ENCODE peak calls at places on chromosomes 5 and 9, in six cellular contexts. One of them, this sample, is unnamed.

GRCh38 chr5:171409164-171410136 is 10.0 kb upstream of the FGF18 start:
- DNase-seq in astrocyte of the spinal cord: no peak
- DNase-seq in lower leg skin: no peak
- DNase-seq in stomach: no peak
- DNase-seq in fibroblast of lung: no peak
- DNase-seq in heart right ventricle: no peak
- DNase-seq in this sample: no peak

GRCh38 chr5:172939045-172939444 is 20.2 kb upstream of the RPL26L1 start:
- DNase-seq in astrocyte of the spinal cord: no peak
- DNase-seq in lower leg skin: no peak
- DNase-seq in stomach: no peak
- DNase-seq in fibroblast of lung: no peak
- DNase-seq in heart right ventricle: no peak
- DNase-seq in this sample: no peak

GRCh38 chr5:157748740-157749461 is 5.4 kb downstream of the LSM11 start:
- DNase-seq in astrocyte of the spinal cord: peak; percentile 77
- DNase-seq in lower leg skin: no peak
- DNase-seq in heart right ventricle: no peak
- DNase-seq in stomach: no peak
- DNase-seq in fibroblast of lung: peak; percentile 92
- DNase-seq in this sample: no peak

GRCh38 chr9:19229725-19230355 is 653 bp upstream of the DENND4C start:
- DNase-seq in stomach: no peak
- DNase-seq in heart right ventricle: peak; percentile 52
- DNase-seq in lower leg skin: no peak
- DNase-seq in astrocyte of the spinal cord: no peak
- DNase-seq in fibroblast of lung: no peak
- DNase-seq in this sample: peak; percentile 78

GRCh38 chr9:128393971-128394370 is 22.8 kb downstream of the URM1 start:
- DNase-seq in stomach: no peak
- DNase-seq in astrocyte of the spinal cord: no peak
- DNase-seq in heart right ventricle: no peak
- DNase-seq in fibroblast of lung: no peak
- DNase-seq in lower leg skin: no peak
- DNase-seq in this sample: no peak

GRCh38 chr5:169938439-169938838 is 41.9 kb downstream of the INSYN2B start:
- DNase-seq in fibroblast of lung: no peak
- DNase-seq in lower leg skin: no peak
- DNase-seq in astrocyte of the spinal cord: no peak
- DNase-seq in stomach: no peak
- DNase-seq in heart right ventricle: no peak
- DNase-seq in this sample: no peak

GRCh38 chr5:158701406-158702177 is 398.1 kb downstream of the EBF1 start:
- DNase-seq in lower leg skin: no peak
- DNase-seq in astrocyte of the spinal cord: peak; percentile 17
- DNase-seq in stomach: no peak
- DNase-seq in heart right ventricle: no peak
- DNase-seq in fibroblast of lung: peak; percentile 63
- DNase-seq in this sample: no peak

GRCh38 chr9:121569266-121569648 is 69.6 kb upstream of the GGTA1 start:
- DNase-seq in lower leg skin: no peak
- DNase-seq in fibroblast of lung: no peak
- DNase-seq in heart right ventricle: no peak
- DNase-seq in stomach: no peak
- DNase-seq in astrocyte of the spinal cord: no peak
- DNase-seq in this sample: no peak

GRCh38 chr5:78638423-78638822 is 10.1 kb downstream of the LHFPL2 start:
- DNase-seq in heart right ventricle: peak; percentile 53
- DNase-seq in astrocyte of the spinal cord: peak; percentile 88
- DNase-seq in lower leg skin: peak; percentile 62
- DNase-seq in stomach: peak; percentile 75
- DNase-seq in fibroblast of lung: peak; percentile 97
- DNase-seq in this sample: peak; percentile 67

GRCh38 chr5:179801304-179802206 is 5.1 kb downstream of the MGAT4B start:
- DNase-seq in stomach: peak; percentile 86
- DNase-seq in fibroblast of lung: no peak
- DNase-seq in astrocyte of the spinal cord: peak; percentile 42
- DNase-seq in heart right ventricle: peak; percentile 80
- DNase-seq in lower leg skin: peak; percentile 59
- DNase-seq in this sample: peak; percentile 84

GRCh38 chr5:87276655-87277054 is 9.0 kb downstream of the RASA1 start:
- DNase-seq in heart right ventricle: no peak
- DNase-seq in fibroblast of lung: no peak
- DNase-seq in stomach: no peak
- DNase-seq in lower leg skin: no peak
- DNase-seq in astrocyte of the spinal cord: no peak
- DNase-seq in this sample: no peak

GRCh38 chr9:134556531-134557068 is 85.0 kb upstream of the COL5A1 start:
- DNase-seq in heart right ventricle: no peak
- DNase-seq in lower leg skin: no peak
- DNase-seq in stomach: no peak
- DNase-seq in fibroblast of lung: no peak
- DNase-seq in astrocyte of the spinal cord: peak; percentile 45
- DNase-seq in this sample: no peak

GRCh38 chr5:125668904-125669303 is 754.3 kb upstream of the GRAMD2B start:
- DNase-seq in stomach: no peak
- DNase-seq in heart right ventricle: no peak
- DNase-seq in astrocyte of the spinal cord: no peak
- DNase-seq in fibroblast of lung: peak; percentile 12
- DNase-seq in lower leg skin: no peak
- DNase-seq in this sample: peak; percentile 47

GRCh38 chr5:68376931-68377330 is 161.4 kb downstream of the PIK3R1 start:
- DNase-seq in lower leg skin: no peak
- DNase-seq in stomach: no peak
- DNase-seq in astrocyte of the spinal cord: no peak
- DNase-seq in fibroblast of lung: no peak
- DNase-seq in heart right ventricle: no peak
- DNase-seq in this sample: no peak

GRCh38 chr9:31030741-31031202 is 1353.7 kb upstream of the ACO1 start:
- DNase-seq in stomach: no peak
- DNase-seq in lower leg skin: no peak
- DNase-seq in heart right ventricle: no peak
- DNase-seq in astrocyte of the spinal cord: peak; percentile 60
- DNase-seq in fibroblast of lung: peak; percentile 59
- DNase-seq in this sample: no peak

GRCh38 chr5:150503977-150504620 is 3.8 kb upstream of the NDST1 start:
- DNase-seq in heart right ventricle: peak; percentile 60
- DNase-seq in lower leg skin: no peak
- DNase-seq in fibroblast of lung: peak; percentile 54
- DNase-seq in stomach: peak; percentile 86
- DNase-seq in astrocyte of the spinal cord: no peak
- DNase-seq in this sample: peak; percentile 84

GRCh38 chr9:106883626-106884190 is 20.7 kb downstream of the ZNF462 start:
- DNase-seq in fibroblast of lung: peak; percentile 66
- DNase-seq in stomach: no peak
- DNase-seq in astrocyte of the spinal cord: peak; percentile 34
- DNase-seq in heart right ventricle: no peak
- DNase-seq in lower leg skin: no peak
- DNase-seq in this sample: no peak

GRCh38 chr9:74322661-74323314 is 174.3 kb upstream of the RORB start:
- DNase-seq in stomach: no peak
- DNase-seq in lower leg skin: no peak
- DNase-seq in fibroblast of lung: no peak
- DNase-seq in heart right ventricle: no peak
- DNase-seq in astrocyte of the spinal cord: no peak
- DNase-seq in this sample: no peak

GRCh38 chr5:178602752-178603151 is 12.6 kb upstream of the COL23A1 start:
- DNase-seq in heart right ventricle: no peak
- DNase-seq in astrocyte of the spinal cord: peak; percentile 18
- DNase-seq in stomach: no peak
- DNase-seq in lower leg skin: no peak
- DNase-seq in fibroblast of lung: peak; percentile 51
- DNase-seq in this sample: no peak

GRCh38 chr9:89436963-89437625 is 60.8 kb downstream of the SEMA4D start:
- DNase-seq in fibroblast of lung: no peak
- DNase-seq in stomach: peak; percentile 84
- DNase-seq in lower leg skin: no peak
- DNase-seq in heart right ventricle: no peak
- DNase-seq in astrocyte of the spinal cord: no peak
- DNase-seq in this sample: peak; percentile 79

GRCh38 chr9:122366074-122366672 is 4.7 kb upstream of the PTGS1 start:
- DNase-seq in stomach: no peak
- DNase-seq in fibroblast of lung: no peak
- DNase-seq in heart right ventricle: no peak
- DNase-seq in lower leg skin: no peak
- DNase-seq in astrocyte of the spinal cord: no peak
- DNase-seq in this sample: no peak

GRCh38 chr9:14153310-14153720 is 160.6 kb downstream of the NFIB start:
- DNase-seq in fibroblast of lung: no peak
- DNase-seq in astrocyte of the spinal cord: no peak
- DNase-seq in lower leg skin: no peak
- DNase-seq in heart right ventricle: no peak
- DNase-seq in stomach: no peak
- DNase-seq in this sample: no peak

GRCh38 chr5:122465994-122466393 is 154.0 kb downstream of the SNCAIP start:
- DNase-seq in heart right ventricle: no peak
- DNase-seq in fibroblast of lung: no peak
- DNase-seq in stomach: no peak
- DNase-seq in astrocyte of the spinal cord: no peak
- DNase-seq in lower leg skin: no peak
- DNase-seq in this sample: no peak

GRCh38 chr5:122458278-122458872 is 146.3 kb downstream of the SNCAIP start:
- DNase-seq in lower leg skin: no peak
- DNase-seq in heart right ventricle: no peak
- DNase-seq in fibroblast of lung: no peak
- DNase-seq in stomach: no peak
- DNase-seq in astrocyte of the spinal cord: no peak
- DNase-seq in this sample: peak; percentile 24

GRCh38 chr5:122464191-122464590 is 152.2 kb downstream of the SNCAIP start:
- DNase-seq in lower leg skin: no peak
- DNase-seq in heart right ventricle: no peak
- DNase-seq in stomach: no peak
- DNase-seq in fibroblast of lung: no peak
- DNase-seq in astrocyte of the spinal cord: no peak
- DNase-seq in this sample: no peak

GRCh38 chr5:122465086-122465485 is 153.0 kb downstream of the SNCAIP start:
- DNase-seq in fibroblast of lung: no peak
- DNase-seq in heart right ventricle: no peak
- DNase-seq in stomach: no peak
- DNase-seq in astrocyte of the spinal cord: no peak
- DNase-seq in lower leg skin: no peak
- DNase-seq in this sample: no peak

GRCh38 chr5:122463221-122463620 is 151.2 kb downstream of the SNCAIP start:
- DNase-seq in astrocyte of the spinal cord: peak; percentile 57
- DNase-seq in heart right ventricle: no peak
- DNase-seq in stomach: no peak
- DNase-seq in lower leg skin: no peak
- DNase-seq in fibroblast of lung: peak; percentile 89
- DNase-seq in this sample: no peak
- H3K4me3 ChIP-seq in astrocyte of the spinal cord: no peak overlapping the region
- H3K4me3 ChIP-seq in heart right ventricle: no peak overlapping the region
- H3K4me3 ChIP-seq in stomach: no peak overlapping the region
- H3K4me3 ChIP-seq in lower leg skin: no peak overlapping the region
- H3K4me3 ChIP-seq in fibroblast of lung: no peak overlapping the region
- H3K4me3 ChIP-seq in this sample: no peak overlapping the region

DNA sequence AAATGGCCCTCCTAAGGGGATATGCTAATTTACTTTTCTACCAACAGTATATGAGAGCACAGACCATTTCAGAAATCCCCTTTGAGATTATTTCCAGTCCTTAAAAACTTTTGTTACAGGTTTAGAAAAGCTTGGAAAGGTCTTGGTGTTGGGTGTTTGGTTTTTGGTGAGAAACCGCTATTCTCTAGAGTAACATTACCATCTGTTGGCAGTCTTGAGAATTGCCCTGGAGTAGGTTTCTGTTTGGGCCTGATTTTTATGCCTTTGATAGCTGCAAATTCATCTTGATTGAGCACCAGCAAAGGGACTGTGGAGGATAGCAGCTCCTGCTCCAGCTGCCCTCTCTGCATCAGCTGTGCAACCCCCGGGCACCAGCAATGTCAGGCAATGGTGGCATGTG is 8.0 kb downstream of the NUDT2 start:
- DNase-seq in lower leg skin: no peak
- DNase-seq in fibroblast of lung: no peak
- DNase-seq in heart right ventricle: no peak
- DNase-seq in stomach: no peak
- DNase-seq in astrocyte of the spinal cord: peak; percentile 12
- DNase-seq in this sample: no peak
- TF ChIP-seq CTCF in lower leg skin: no peak
- TF ChIP-seq CTCF in fibroblast of lung: peak; percentile 27
- TF ChIP-seq CTCF in heart right ventricle: no peak
- TF ChIP-seq CTCF in stomach: no peak
- TF ChIP-seq CTCF in astrocyte of the spinal cord: peak; percentile 36
- TF ChIP-seq CTCF in this sample: no peak

GRCh38 chr9:35716236-35716635 is 15.8 kb downstream of the TLN1 start:
- DNase-seq in stomach: no peak
- DNase-seq in heart right ventricle: no peak
- DNase-seq in astrocyte of the spinal cord: no peak
- DNase-seq in fibroblast of lung: no peak
- DNase-seq in lower leg skin: no peak
- DNase-seq in this sample: no peak
- H3K4me3 ChIP-seq in stomach: no peak overlapping the region
- H3K4me3 ChIP-seq in heart right ventricle: no peak overlapping the region
- H3K4me3 ChIP-seq in astrocyte of the spinal cord: no peak overlapping the region
- H3K4me3 ChIP-seq in fibroblast of lung: no peak overlapping the region
- H3K4me3 ChIP-seq in lower leg skin: no peak overlapping the region
- H3K4me3 ChIP-seq in this sample: no peak overlapping the region

GRCh38 chr5:15993334-15993733 is 186.3 kb downstream of the MARCHF11 start:
- DNase-seq in heart right ventricle: no peak
- DNase-seq in stomach: no peak
- DNase-seq in lower leg skin: no peak
- DNase-seq in fibroblast of lung: peak; percentile 75
- DNase-seq in astrocyte of the spinal cord: peak; percentile 33
- DNase-seq in this sample: no peak
- TF ChIP-seq CTCF in heart right ventricle: no peak
- TF ChIP-seq CTCF in stomach: no peak
- TF ChIP-seq CTCF in lower leg skin: no peak
- TF ChIP-seq CTCF in fibroblast of lung: no peak
- TF ChIP-seq CTCF in astrocyte of the spinal cord: no peak
- TF ChIP-seq CTCF in this sample: no peak

DNA sequence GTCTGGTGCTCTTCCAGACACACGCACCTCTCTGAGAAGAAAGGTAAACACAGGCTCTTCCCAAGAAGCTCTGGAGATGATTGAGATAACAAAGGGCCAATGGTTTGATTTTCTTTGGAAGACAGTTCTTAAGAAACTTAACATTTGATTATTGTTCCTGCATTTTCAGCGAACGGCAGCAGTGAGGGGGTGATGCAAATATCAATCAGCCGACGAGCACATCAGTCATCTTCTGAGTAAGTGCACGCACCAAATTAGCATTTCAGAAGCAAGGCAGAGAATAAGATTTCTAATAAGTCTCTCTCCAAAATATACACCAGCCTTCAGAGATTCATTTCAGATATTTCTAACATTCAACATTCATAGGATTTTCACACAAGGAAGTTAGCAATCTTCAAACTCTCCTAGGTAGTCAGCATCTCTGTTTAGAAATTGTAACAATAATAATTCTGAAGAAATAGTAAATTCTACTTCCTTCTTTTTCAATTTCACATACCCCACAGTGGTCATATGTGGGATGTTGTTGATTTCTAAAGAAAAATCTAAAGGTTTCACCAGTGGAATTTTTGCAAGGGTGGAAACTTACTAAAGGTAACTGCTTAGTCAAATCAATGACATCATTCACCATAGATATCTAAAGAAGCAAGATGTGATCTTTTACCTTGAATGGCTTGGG is 250.3 kb downstream of the SEC61B start:
- DNase-seq in heart right ventricle: no peak
- DNase-seq in fibroblast of lung: no peak
- DNase-seq in astrocyte of the spinal cord: no peak
- DNase-seq in stomach: no peak
- DNase-seq in lower leg skin: no peak
- DNase-seq in this sample: no peak
- H3K4me3 ChIP-seq in heart right ventricle: no peak overlapping the region
- H3K4me3 ChIP-seq in fibroblast of lung: no peak overlapping the region
- H3K4me3 ChIP-seq in astrocyte of the spinal cord: no peak overlapping the region
- H3K4me3 ChIP-seq in stomach: no peak overlapping the region
- H3K4me3 ChIP-seq in lower leg skin: no peak overlapping the region
- H3K4me3 ChIP-seq in this sample: no peak overlapping the region

GRCh38 chr5:79829260-79829659 is 139.6 kb downstream of the CMYA5 start:
- DNase-seq in astrocyte of the spinal cord: no peak
- DNase-seq in stomach: no peak
- DNase-seq in lower leg skin: no peak
- DNase-seq in fibroblast of lung: no peak
- DNase-seq in heart right ventricle: no peak
- DNase-seq in this sample: no peak
- TF ChIP-seq CTCF in astrocyte of the spinal cord: peak; percentile 15
- TF ChIP-seq CTCF in stomach: no peak
- TF ChIP-seq CTCF in lower leg skin: no peak
- TF ChIP-seq CTCF in fibroblast of lung: peak; percentile 25
- TF ChIP-seq CTCF in heart right ventricle: no peak
- TF ChIP-seq CTCF in this sample: no peak